ENCODE peak calls at places on chromosome 1, in nine cellular contexts. K, Z, H, L, D, J, U, E and X are unnamed samples.

GRCh38 chr1:75265792-75266191 is 131.6 kb downstream of the LHX8 start:
- DNase-seq in J (no peak), D (no peak), K (no peak), U (peak), L (peak), H (no peak), E (peak), Z (no peak), X (no peak)

GRCh38 chr1:3899776-3900149 is 309 bp downstream of the C1orf174 start:
- DNase-seq in E (no peak), Z (no peak), D (no peak), K (peak), H (no peak), U (no peak), J (no peak), L (no peak), X (no peak)

GRCh38 chr1:77543822-77544448 is 138.5 kb downstream of the ZZZ3 start:
- DNase-seq in H (no peak), D (no peak), K (no peak), U (peak), L (no peak), E (peak), J (no peak), Z (no peak), X (no peak)

GRCh38 chr1:9315411-9316079 is 22.9 kb downstream of the SPSB1 start:
- DNase-seq in E (peak), J (no peak), K (peak), H (no peak), L (no peak), Z (no peak), U (no peak), D (no peak), X (no peak)

GRCh38 chr1:1183833-1184775 is 10.4 kb downstream of the TTLL10 start:
- DNase-seq in D (no peak), K (peak), L (no peak), E (no peak), H (peak), Z (no peak), J (no peak), U (no peak), X (no peak)

GRCh38 chr1:160291248-160292220 is 6.6 kb upstream of the PEX19 start:
- DNase-seq in Z (no peak), K (peak), J (peak), U (peak), H (peak), E (peak), D (no peak), L (peak), X (peak)

GRCh38 chr1:220498188-220498587 is 29.7 kb upstream of the MARK1 start:
- DNase-seq in H (no peak), L (no peak), K (no peak), J (no peak), D (no peak), E (peak), U (peak), Z (no peak), X (no peak)

GRCh38 chr1:23561813-23562100 is 2.5 kb upstream of the ID3 start:
- DNase-seq in J (no peak), L (no peak), D (no peak), K (no peak), E (peak), U (no peak), H (no peak), Z (no peak), X (no peak)

GRCh38 chr1:27637052-27637451 is 2.1 kb upstream of the FGR start:
- DNase-seq in U (no peak), Z (no peak), L (no peak), J (no peak), K (no peak), D (no peak), H (no peak), E (no peak), X (no peak)

DNA sequence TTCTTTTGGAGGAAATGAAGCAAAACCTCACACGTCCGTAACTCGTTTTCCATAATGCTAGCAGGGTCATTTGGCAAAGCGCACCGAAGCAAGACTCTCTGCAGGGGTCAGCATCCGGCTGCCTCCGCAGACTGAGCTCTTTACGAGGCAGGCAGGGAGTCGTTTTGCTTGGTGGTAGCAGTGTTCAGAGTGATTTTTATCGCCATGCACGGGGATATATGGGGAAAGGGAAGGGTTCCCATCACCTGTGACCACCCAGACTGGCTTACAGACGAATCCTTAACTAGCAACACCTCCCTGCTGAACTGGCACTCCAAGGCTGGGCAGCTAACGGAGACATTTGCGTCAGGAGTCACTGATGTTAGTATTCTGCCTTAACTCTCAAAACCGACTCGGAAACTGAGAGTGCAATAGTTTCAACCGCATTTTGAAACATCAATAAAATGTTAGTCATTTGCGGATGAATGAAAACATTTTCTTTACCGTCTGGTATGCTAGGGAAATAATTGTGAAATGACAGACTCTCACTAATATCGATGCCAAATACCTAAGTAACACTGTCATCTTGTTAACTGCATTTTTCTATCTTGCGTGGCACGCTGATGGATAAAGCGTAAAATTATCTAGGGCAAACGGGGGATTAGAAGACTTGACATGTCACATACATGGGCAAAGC is 2.2 kb upstream of the NEGR1 start:
- DNase-seq in Z (no peak), H (peak), J (peak), E (peak), U (peak), L (peak), K (peak), D (peak), X (peak)
- H3K4me3 ChIP-seq in Z (peak), H (peak), J (peak), E (peak), U (peak), L (peak), K (peak), D (peak), X (peak)

GRCh38 chr1:109630081-109630880 is 10.6 kb downstream of the AMPD2 start:
- DNase-seq in Z (no peak), E (no peak), U (no peak), D (no peak), K (no peak), J (no peak), L (no peak), H (peak), X (peak)
- TF ChIP-seq CTCF in Z (no peak), E (peak), U (no peak), D (no peak), K (peak), J (peak), L (no peak), H (peak), X (peak)

DNA sequence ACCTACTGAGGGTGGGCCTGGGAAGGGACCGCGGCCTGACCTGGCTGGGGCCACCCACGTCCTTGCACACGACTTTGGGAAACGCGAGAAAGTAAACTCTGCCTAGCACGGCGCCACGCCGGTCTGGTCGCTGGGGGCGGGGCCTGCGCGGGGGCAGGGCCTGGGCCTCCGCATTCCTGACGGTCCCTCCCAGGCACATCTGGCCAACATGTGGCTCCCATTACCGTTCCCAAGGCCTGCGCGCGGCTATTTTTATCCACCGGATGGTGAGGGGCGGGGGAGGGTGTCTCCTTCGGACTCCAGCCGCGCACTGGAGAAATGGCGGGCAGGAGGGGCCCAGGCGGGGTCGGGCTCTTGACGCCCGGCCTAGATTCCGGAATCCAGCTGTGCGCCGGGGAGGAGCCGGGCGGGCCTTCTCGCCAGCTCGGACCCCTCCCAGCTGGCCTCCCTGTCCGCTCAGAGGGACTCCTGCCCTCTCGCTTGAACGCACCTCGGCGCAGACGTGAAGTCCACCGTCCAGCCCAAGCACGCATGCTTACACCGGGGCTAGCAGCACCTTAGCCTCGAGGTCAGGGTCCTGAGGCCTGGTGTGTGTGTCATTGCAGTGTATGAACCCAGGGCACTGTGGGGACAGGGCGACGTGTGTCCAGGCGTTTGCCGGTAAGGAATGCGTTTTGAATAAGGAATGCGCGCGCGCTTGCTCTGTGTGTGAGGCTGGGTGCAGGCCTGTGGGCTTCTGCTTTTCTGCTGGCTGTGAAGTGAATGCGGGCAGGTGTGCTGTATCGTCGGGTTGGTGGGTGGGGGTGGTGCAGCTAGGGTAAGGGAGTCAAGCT is 2.1 kb downstream of the EVA1B start:
- DNase-seq in J (no peak), U (no peak), L (peak), K (peak), Z (peak), D (no peak), H (peak), E (peak), X (peak)
- H3K4me3 ChIP-seq in J (peak), U (no peak), L (peak), K (peak), Z (peak), D (peak), H (peak), E (peak), X (peak)

GRCh38 chr1:2526824-2527552 is 592 bp upstream of the PANK4 start:
- DNase-seq in J (peak), D (no peak), Z (no peak), U (peak), E (peak), H (no peak), L (no peak), K (peak), X (no peak)

GRCh38 chr1:2525524-2525895 is 886 bp downstream of the PANK4 start:
- DNase-seq in D (no peak), U (peak), Z (no peak), E (no peak), J (no peak), L (no peak), K (no peak), H (no peak), X (no peak)

GRCh38 chr1:2528016-2528415 is 1.6 kb upstream of the PANK4 start:
- DNase-seq in D (no peak), U (no peak), J (peak), E (no peak), H (no peak), L (no peak), Z (no peak), K (peak), X (peak)

GRCh38 chr1:2527553-2527860 is 1.1 kb upstream of the PANK4 start:
- DNase-seq in U (no peak), E (no peak), J (no peak), L (no peak), Z (no peak), H (no peak), K (no peak), D (no peak), X (no peak)

DNA sequence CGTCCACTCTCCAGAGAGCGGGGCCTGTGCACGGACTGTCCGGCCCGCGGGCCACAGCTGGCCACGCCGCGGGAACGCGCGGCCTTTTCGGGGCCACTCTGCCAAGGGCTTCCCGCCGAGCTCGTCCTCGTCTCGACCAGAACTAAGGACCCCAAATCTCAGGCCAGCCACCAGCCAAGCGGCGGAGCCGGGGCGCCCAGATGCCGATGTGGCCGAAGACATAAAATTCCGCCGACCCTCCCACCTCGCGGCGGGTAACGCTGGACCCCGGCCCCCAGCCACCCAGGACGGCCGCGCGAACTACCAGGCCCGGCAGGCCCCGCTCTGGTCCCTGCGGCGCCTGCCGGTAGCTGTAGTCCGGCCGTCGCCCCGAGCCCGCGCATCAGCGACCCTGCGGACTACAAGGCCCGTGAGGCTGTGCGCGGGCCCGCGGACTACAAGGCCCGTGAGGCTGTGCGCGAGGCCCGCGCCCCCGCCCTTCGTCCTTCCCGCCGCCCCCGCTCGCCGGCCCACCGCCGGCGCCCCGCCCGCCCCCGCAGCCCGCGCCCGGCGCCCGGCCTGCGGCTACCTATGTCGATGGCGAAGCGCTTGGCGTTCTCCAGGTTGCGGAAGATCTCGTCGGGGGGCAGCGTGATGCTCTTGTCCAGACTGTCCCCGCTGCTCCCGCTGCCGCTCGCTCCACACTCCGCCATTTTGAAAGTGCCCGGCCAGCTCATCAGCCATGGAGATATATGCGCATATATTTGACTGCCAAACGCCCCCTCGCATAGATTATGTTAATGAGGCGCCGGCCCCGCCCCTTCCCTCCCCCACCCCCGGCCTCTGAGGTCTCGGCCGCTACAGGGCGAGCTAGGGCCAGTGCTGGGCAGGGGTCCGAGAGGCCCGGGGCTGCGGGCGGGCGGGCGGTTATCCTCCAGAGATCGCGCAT is at the start of gene PANK4:
- DNase-seq in U (peak), J (peak), D (peak), K (peak), E (peak), L (peak), H (peak), Z (peak), X (peak)
- TF ChIP-seq CTCF in U (no peak), J (no peak), D (peak), K (peak), E (no peak), L (no peak), H (peak), Z (no peak), X (no peak)